ENCODE peak calls at places on chromosomes 6 and 20, in five cellular contexts. L is NCI-H146, Z is ELR, M is left ventricle myocardium superior, A is dorsolateral prefrontal cortex. E is an unnamed sample.

GRCh38 chr20:58685988-58686387 is 6.6 kb upstream of the NPEPL1 start:
- DNase-seq in Z (no peak), A (no peak), M (no peak), L (no peak), E (no peak)

GRCh38 chr6:157976345-157977175 is 5.1 kb upstream of the SYNJ2 start:
- DNase-seq in L (no peak), A (no peak), Z (no peak), M (no peak), E (no peak)

GRCh38 chr6:99822741-99823512 is 171.1 kb downstream of the MCHR2 start:
- DNase-seq in Z (peak; percentile 70), M (no peak), L (peak; percentile 42), A (no peak), E (peak; percentile 9)

GRCh38 chr6:84466521-84466920 is 239.1 kb upstream of the CEP162 start:
- DNase-seq in Z (peak; percentile 73), M (no peak), A (no peak), L (peak; percentile 18), E (peak; percentile 49)

GRCh38 chr20:9492067-9492466 is 22.3 kb upstream of the LAMP5 start:
- DNase-seq in Z (no peak), A (no peak), L (no peak), M (no peak), E (no peak)

GRCh38 chr20:4465855-4466545 is 255.7 kb upstream of the PRND start:
- DNase-seq in Z (no peak), A (no peak), L (no peak), M (no peak), E (no peak)

GRCh38 chr6:15426395-15426794 is 180.5 kb downstream of the JARID2 start:
- DNase-seq in Z (no peak), L (no peak), M (no peak), A (no peak), E (no peak)

GRCh38 chr6:7671076-7671475 is 54.8 kb upstream of the BMP6 start:
- DNase-seq in L (no peak), A (no peak), Z (peak; percentile 74), M (no peak), E (peak; percentile 16)

GRCh38 chr6:81241717-81242116 is 510.8 kb downstream of the TENT5A start:
- DNase-seq in Z (peak; percentile 28), A (no peak), L (peak; percentile 19), M (no peak), E (peak; percentile 4)

GRCh38 chr20:6765469-6766058 is 1.9 kb upstream of the BMP2 start:
- DNase-seq in Z (peak; percentile 64), L (peak; percentile 71), A (no peak), M (no peak), E (no peak)

GRCh38 chr6:144285798-144286502 is 815 bp downstream of the UTRN start:
- DNase-seq in M (peak; percentile 90), L (peak; percentile 41), A (peak; percentile 44), Z (peak; percentile 72), E (peak; percentile 14)

GRCh38 chr20:57061058-57061900 is 205.2 kb downstream of the BMP7 start:
- DNase-seq in L (no peak), A (no peak), M (no peak), Z (peak; percentile 78), E (no peak)

GRCh38 chr6:31293343-31293742 is 21.5 kb upstream of the HLA-C start:
- DNase-seq in M (no peak), Z (peak; percentile 51), L (no peak), A (no peak), E (no peak)

GRCh38 chr6:7381092-7381491 is 8.4 kb downstream of the CAGE1 start:
- DNase-seq in Z (no peak), L (no peak), M (no peak), A (no peak), E (no peak)

GRCh38 chr6:98833101-98834059 is 994 bp upstream of the POU3F2 start:
- DNase-seq in Z (peak; percentile 38), M (peak; percentile 63), L (peak; percentile 71), A (peak; percentile 73), E (no peak)

GRCh38 chr6:158906926-158907325 is 87.8 kb upstream of the EZR start:
- DNase-seq in L (peak; percentile 47), Z (peak; percentile 45), M (no peak), A (no peak), E (no peak)

GRCh38 chr6:142946924-142947701 is 2.1 kb upstream of the HIVEP2 start:
- DNase-seq in M (peak; percentile 92), L (peak; percentile 36), Z (peak; percentile 87), A (no peak), E (peak; percentile 62)

GRCh38 chr6:101666256-101666655 is 272.7 kb downstream of the GRIK2 start:
- DNase-seq in A (no peak), Z (peak; percentile 73), M (no peak), L (no peak), E (peak; percentile 9)

GRCh38 chr20:10179574-10180298 is 38.9 kb upstream of the SNAP25 start:
- DNase-seq in L (peak; percentile 7), Z (peak; percentile 42), M (no peak), A (no peak), E (no peak)

GRCh38 chr6:53227847-53228246 is 79.2 kb upstream of the GCM1 start:
- DNase-seq in L (no peak), Z (no peak), M (no peak), A (no peak), E (no peak)

GRCh38 chr20:37534401-37535157 is 6.9 kb upstream of the BLCAP start:
- DNase-seq in L (peak; percentile 80), M (no peak), Z (peak; percentile 87), A (no peak), E (no peak)

GRCh38 chr6:64969139-64969538 is 737.9 kb downstream of the EYS start:
- DNase-seq in L (no peak), Z (no peak), A (no peak), M (no peak), E (no peak)

GRCh38 chr6:2940010-2940850 is 31.1 kb downstream of the SERPINB6 start:
- DNase-seq in A (no peak), Z (no peak), M (no peak), L (no peak), E (no peak)

GRCh38 chr6:34304164-34304563 is 55.4 kb upstream of the SMIM29 start:
- DNase-seq in L (no peak), Z (no peak), A (no peak), M (no peak), E (no peak)

GRCh38 chr20:46261456-46262253 is 46.6 kb downstream of the CDH22 start:
- DNase-seq in M (no peak), Z (no peak), L (no peak), A (no peak), E (no peak)

GRCh38 chr6:88813045-88813444 is 150.4 kb downstream of the RNGTT start:
- DNase-seq in A (no peak), Z (no peak), L (no peak), M (no peak), E (no peak)

GRCh38 chr6:29967379-29968010 is 25.2 kb downstream of the HLA-A start:
- DNase-seq in A (no peak), M (no peak), L (peak; percentile 88), Z (peak; percentile 53), E (no peak)

GRCh38 chr6:75602164-75602896 is 650 bp downstream of the SENP6 start:
- DNase-seq in A (no peak), Z (peak; percentile 55), L (peak; percentile 70), M (peak; percentile 70), E (peak; percentile 20)

GRCh38 chr20:21050710-21051109 is 55.4 kb downstream of the LINC00237 start:
- DNase-seq in L (no peak), M (no peak), Z (no peak), A (no peak), E (no peak)

GRCh38 chr6:89433637-89434499 is 916 bp downstream of the ANKRD6 start:
- DNase-seq in M (peak; percentile 51), A (no peak), Z (no peak), L (peak; percentile 37), E (no peak)

GRCh38 chr20:50559149-50559548 is 49.0 kb downstream of the PTPN1 start:
- DNase-seq in Z (no peak), M (no peak), L (no peak), A (no peak), E (no peak)

GRCh38 chr6:1957746-1958145 is 287.7 kb downstream of the GMDS start:
- DNase-seq in Z (no peak), L (no peak), M (no peak), A (no peak), E (no peak)

GRCh38 chr6:130681028-130681427 is 146.2 kb upstream of the SMLR1 start:
- DNase-seq in A (no peak), Z (peak; percentile 69), L (no peak), M (no peak), E (no peak)

GRCh38 chr20:8388146-8388545 is 256.1 kb downstream of the PLCB1 start:
- DNase-seq in M (no peak), L (no peak), Z (peak; percentile 53), A (no peak), E (no peak)